ENCODE peak calls at places on chromosomes 7 and 10, in nine cellular contexts. J, T, K, Q, R, A, H, W and P are unnamed samples.

GRCh38 chr10:12605580-12606405 is 256.4 kb downstream of the CAMK1D start:
- DNase-seq in K (peak), Q (peak), J (peak), R (peak), T (peak), W (peak), H (peak), A (peak), P (peak)

GRCh38 chr7:133940368-133940767 is 186.8 kb upstream of the LRGUK start:
- DNase-seq in W (no peak), Q (no peak), J (no peak), A (no peak), H (no peak), K (no peak), R (no peak), T (peak), P (no peak)

GRCh38 chr10:124403548-124403947 is 15.2 kb downstream of the OAT start:
- DNase-seq in A (peak), Q (peak), H (no peak), K (peak), J (no peak), R (peak), T (peak), W (no peak), P (peak)

GRCh38 chr7:192701-193536 is 548 bp downstream of the FAM20C start:
- DNase-seq in R (peak), J (no peak), W (peak), H (no peak), Q (no peak), A (no peak), K (no peak), T (peak), P (no peak)

GRCh38 chr10:80172896-80173295 is 32.4 kb downstream of the ANXA11 start:
- DNase-seq in R (no peak), T (no peak), Q (no peak), H (no peak), K (no peak), A (no peak), J (no peak), W (no peak), P (no peak)

GRCh38 chr7:1647961-1648631 is 22.0 kb upstream of the ELFN1 start:
- DNase-seq in H (peak), Q (no peak), R (no peak), J (no peak), A (no peak), W (peak), K (no peak), T (no peak), P (no peak)

GRCh38 chr7:64037095-64037494 is 8.1 kb upstream of the ZNF727 start:
- DNase-seq in R (no peak), A (no peak), T (no peak), W (no peak), K (no peak), J (no peak), H (no peak), Q (peak), P (no peak)

GRCh38 chr7:108265007-108265406 is 134.8 kb upstream of the LAMB4 start:
- DNase-seq in R (no peak), H (no peak), W (no peak), A (no peak), J (no peak), Q (no peak), K (no peak), T (no peak), P (no peak)

GRCh38 chr7:55481126-55481525 is 91.2 kb downstream of the VOPP1 start:
- DNase-seq in W (no peak), J (no peak), R (no peak), H (no peak), T (no peak), K (no peak), Q (no peak), A (no peak), P (no peak)